ENCODE peak calls at places on chromosomes 2 and 18, in ten cellular contexts. B is left ventricle myocardium inferior, L is pancreas, Q is thyroid gland, U is transverse colon, J is BJ, R is Panc1, A is A549, E is cardiac fibroblast, P is GM12865. K is an unnamed sample.
A peak's percentile ranks its signal among the peaks of the same experiment; 100 is the strongest.

GRCh38 chr2:240451791-240452470 is 16.5 kb downstream of the GPC1 start:
- DNase-seq in B (peak; percentile 12), L (peak; percentile 45), Q (no peak), U (no peak), J (no peak), R (no peak), A (no peak), E (no peak), P (no peak), K (no peak)

GRCh38 chr18:55500316-55501086 is 87.5 kb downstream of the TCF4 start:
- DNase-seq in B (no peak), L (no peak), Q (no peak), U (no peak), J (peak; percentile 85), R (no peak), A (no peak), E (peak; percentile 88), P (no peak), K (no peak)

GRCh38 chr18:29373000-29373399 is 1196.1 kb upstream of the CDH2 start:
- DNase-seq in B (no peak), L (no peak), Q (no peak), U (no peak), J (no peak), R (no peak), A (no peak), E (no peak), P (no peak), K (no peak)

GRCh38 chr2:241219030-241219382 is 30.5 kb downstream of the ANO7 start:
- DNase-seq in B (no peak), L (no peak), Q (no peak), U (no peak), J (no peak), R (no peak), A (no peak), E (no peak), P (no peak), K (no peak)

GRCh38 chr2:227325056-227325823 is at the start of gene MFF:
- DNase-seq in B (peak; percentile 93), L (peak; percentile 90), Q (peak; percentile 94), U (peak; percentile 95), J (peak; percentile 49), R (peak; percentile 61), A (peak; percentile 87), E (peak; percentile 94), P (peak; percentile 96), K (peak; percentile 76)

GRCh38 chr18:76803814-76804213 is 18.5 kb upstream of the ZNF236 start:
- DNase-seq in B (peak; percentile 36), L (no peak), Q (peak; percentile 53), U (peak; percentile 74), J (no peak), R (peak; percentile 79), A (peak; percentile 55), E (peak; percentile 68), P (peak; percentile 69), K (no peak)

GRCh38 chr2:239114119-239114581 is 266.3 kb downstream of the TWIST2 start:
- DNase-seq in B (no peak), L (peak; percentile 28), Q (no peak), U (no peak), J (no peak), R (no peak), A (no peak), E (peak; percentile 17), P (no peak), K (no peak)

GRCh38 chr2:178450574-178451429 is at the start of the genes PJVK and PRKRA:
- DNase-seq in B (peak; percentile 97), L (peak; percentile 99), Q (peak; percentile 97), U (peak; percentile 98), J (peak; percentile 80), R (peak; percentile 78), A (peak; percentile 72), E (peak; percentile 97), P (peak; percentile 98), K (peak; percentile 77)

GRCh38 chr2:105873721-105874120 is 129.0 kb downstream of the NCK2 start:
- DNase-seq in B (no peak), L (no peak), Q (no peak), U (no peak), J (no peak), R (no peak), A (peak; percentile 40), E (peak; percentile 92), P (peak; percentile 89), K (no peak)

DNA sequence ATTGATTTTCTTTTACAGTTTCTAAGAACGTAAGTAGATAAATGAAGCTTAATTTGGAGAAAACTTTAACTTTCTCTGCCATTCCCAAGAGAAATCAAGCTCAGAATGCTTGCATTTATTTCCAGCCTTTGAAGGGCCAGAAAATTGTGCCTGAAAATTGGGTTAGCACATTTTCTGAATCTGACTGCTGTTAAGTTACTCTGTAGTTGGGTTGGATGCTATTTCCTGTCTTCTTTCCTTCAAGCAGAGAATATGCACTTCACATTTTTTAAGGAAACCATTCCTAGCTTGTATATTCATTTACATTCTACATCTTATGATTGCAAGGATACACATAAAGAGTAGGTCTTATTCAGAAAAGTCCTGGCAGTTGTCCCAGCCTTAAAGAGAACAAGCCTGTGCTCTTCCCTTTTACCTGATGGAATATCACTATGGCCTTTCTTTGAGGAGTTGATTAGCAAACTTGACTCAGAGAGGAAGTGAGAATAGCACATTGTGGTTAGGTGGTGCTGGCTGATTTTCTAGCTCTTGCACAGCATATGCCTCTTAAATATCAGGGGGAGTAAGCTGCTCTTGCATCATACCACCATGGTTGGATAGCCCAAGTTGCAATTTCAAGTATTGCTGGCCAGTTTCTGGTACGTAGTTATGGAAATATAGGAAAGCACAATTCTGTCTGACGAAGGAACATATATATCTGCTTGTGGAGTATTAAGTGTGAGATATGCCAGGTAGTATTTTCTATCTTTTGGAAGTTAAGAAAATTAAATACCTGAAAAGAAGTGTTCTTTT is 133.7 kb downstream of the COMMD1 start:
- DNase-seq in B (no peak), L (no peak), Q (no peak), U (no peak), J (no peak), R (no peak), A (no peak), E (peak; percentile 70), P (peak; percentile 95), K (no peak)
- H3K4me3 ChIP-seq in B (no peak overlapping the region), L (no peak overlapping the region), Q (no peak overlapping the region), U (no peak overlapping the region), J (no peak overlapping the region), R (no peak overlapping the region), A (no peak overlapping the region), E (no peak overlapping the region), P (no peak overlapping the region), K (no peak overlapping the region)

GRCh38 chr2:108417254-108417653 is 31.8 kb upstream of the GCC2 start:
- DNase-seq in B (no peak), L (no peak), Q (no peak), U (peak; percentile 22), J (no peak), R (no peak), A (no peak), E (no peak), P (peak; percentile 12), K (no peak)
- TF ChIP-seq CTCF in B (peak; percentile 33), L (no peak), Q (no peak), U (peak; percentile 37), J (no peak), R (peak; percentile 62), A (peak; percentile 20), E (no peak), P (peak; percentile 16), K (no peak)

GRCh38 chr2:49940616-49941015 is 786.3 kb upstream of the FSHR start:
- DNase-seq in B (no peak), L (no peak), Q (no peak), U (no peak), J (no peak), R (no peak), A (no peak), E (no peak), P (peak; percentile 3), K (no peak)
- H3K4me3 ChIP-seq in B (no peak overlapping the region), L (no peak overlapping the region), Q (no peak overlapping the region), U (peak overlapping the region; percentile 34), J (no peak overlapping the region), R (peak overlapping the region; percentile 44), A (peak overlapping the region; percentile 17), E (no peak overlapping the region), P (peak overlapping the region; percentile 35), K (peak overlapping the region; percentile 31)

GRCh38 chr2:201680743-201681142 is 17.7 kb downstream of the MPP4 start:
- DNase-seq in B (no peak), L (no peak), Q (no peak), U (no peak), J (no peak), R (no peak), A (peak; percentile 57), E (peak; percentile 45), P (peak; percentile 34), K (no peak)
- TF ChIP-seq CTCF in B (peak; percentile 38), L (no peak), Q (no peak), U (peak; percentile 14), J (peak; percentile 41), R (peak; percentile 66), A (peak; percentile 40), E (peak; percentile 65), P (peak; percentile 48), K (peak; percentile 27)

DNA sequence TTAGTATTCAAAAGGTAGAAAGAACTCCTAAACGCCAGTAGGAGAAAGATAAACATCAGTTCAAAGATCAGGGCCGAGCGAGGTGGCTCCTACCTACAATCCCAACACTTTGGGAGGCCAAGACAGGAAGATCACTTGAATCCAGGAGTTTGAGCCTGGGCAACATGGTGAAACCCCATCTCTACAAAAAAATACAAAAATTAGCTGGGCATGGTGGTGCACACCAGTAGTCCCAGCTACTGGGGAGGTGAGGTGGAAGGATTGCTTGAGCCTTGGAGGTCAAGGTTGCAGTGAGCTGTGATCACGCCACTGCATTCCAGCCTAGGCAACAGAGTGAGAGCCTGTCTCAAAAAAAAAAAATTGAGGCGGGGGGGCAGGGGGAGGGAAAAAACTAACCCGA is 40.6 kb downstream of the MBOAT2 start:
- DNase-seq in B (no peak), L (no peak), Q (no peak), U (no peak), J (no peak), R (no peak), A (no peak), E (no peak), P (no peak), K (no peak)
- H3K4me3 ChIP-seq in B (no peak overlapping the region), L (no peak overlapping the region), Q (no peak overlapping the region), U (no peak overlapping the region), J (no peak overlapping the region), R (no peak overlapping the region), A (no peak overlapping the region), E (no peak overlapping the region), P (no peak overlapping the region), K (no peak overlapping the region)